ENCODE peak calls at places on chromosome 11, in five cellular contexts. U is CD4-positive, CD25-positive, alpha-beta regulatory T cell; Y is Peyer's patch; B is non-pigmented ciliary epithelial cell; J is T1000. N is an unnamed sample.

GRCh38 chr11:120182357-120182756 is 28.5 kb upstream of the OAF start:
- DNase-seq in U (no peak), Y (no peak), B (no peak), J (no peak), N (no peak)

GRCh38 chr11:5242933-5243844 is 6.5 kb downstream of the HBG1 start:
- DNase-seq in U (no peak), Y (no peak), B (no peak), J (no peak), N (no peak)

GRCh38 chr11:115065314-115065713 is 387.0 kb downstream of the NXPE2 start:
- DNase-seq in U (no peak), Y (no peak), B (no peak), J (no peak), N (no peak)

GRCh38 chr11:567629-568258 is 7.0 kb downstream of the RASSF7 start:
- DNase-seq in U (peak), Y (no peak), B (no peak), J (no peak), N (no peak)

GRCh38 chr11:104594228-104594958 is 303.9 kb downstream of the CASP12 start:
- DNase-seq in U (no peak), Y (no peak), B (no peak), J (no peak), N (no peak)

GRCh38 chr11:41497974-41498373 is 38.5 kb upstream of the LRRC4C start:
- DNase-seq in U (no peak), Y (no peak), B (no peak), J (no peak), N (no peak)

GRCh38 chr11:3095712-3096361 is 38.6 kb upstream of the CARS1 start:
- DNase-seq in U (no peak), Y (peak), B (peak), J (peak), N (no peak)

GRCh38 chr11:45332486-45332934 is 46.4 kb upstream of the SYT13 start:
- DNase-seq in U (peak), Y (no peak), B (peak), J (peak), N (no peak)

GRCh38 chr11:96050435-96051182 is 126.7 kb upstream of the MTMR2 start:
- DNase-seq in U (no peak), Y (no peak), B (peak), J (no peak), N (no peak)

GRCh38 chr11:44033411-44033850 is 14.3 kb upstream of the ACCSL start:
- DNase-seq in U (no peak), Y (no peak), B (no peak), J (no peak), N (no peak)

GRCh38 chr11:46524201-46524600 is 69.6 kb downstream of the AMBRA1 start:
- DNase-seq in U (no peak), Y (no peak), B (no peak), J (no peak), N (no peak)

N was measured in thoracic aorta.